ENCODE peak calls at places on chromosomes 1 and 21, in four cellular contexts. P is Peyer's patch, I is neuronal stem cell, R is breast epithelium. W is an unnamed sample.

GRCh38 chr1:100354971-100355394 is 2.7 kb downstream of the CDC14A start:
- DNase-seq in P (peak; percentile 22), I (no peak), R (no peak), W (no peak)

GRCh38 chr1:89670168-89670567 is 37.2 kb downstream of the LRRC8C start:
- DNase-seq in P (no peak), I (no peak), R (no peak), W (no peak)

GRCh38 chr21:38810034-38810825 is 4.5 kb downstream of the ETS2 start:
- DNase-seq in P (no peak), I (no peak), R (no peak), W (no peak)

GRCh38 chr1:207923121-207923520 is 12.2 kb upstream of the CD34 start:
- DNase-seq in P (no peak), I (no peak), R (no peak), W (no peak)

GRCh38 chr1:111489604-111490003 is 13.8 kb downstream of the ADORA3 start:
- DNase-seq in P (no peak), I (no peak), R (no peak), W (peak; percentile 37)

GRCh38 chr1:150233359-150234308 is 2.3 kb downstream of the ANP32E start:
- DNase-seq in P (no peak), I (no peak), R (no peak), W (peak; percentile 69)

GRCh38 chr1:30707412-30708360 is 15.7 kb downstream of the MATN1 start:
- DNase-seq in P (peak; percentile 46), I (peak; percentile 78), R (peak; percentile 79), W (peak; percentile 78)

GRCh38 chr1:7703321-7704213 is 67.5 kb upstream of the VAMP3 start:
- DNase-seq in P (no peak), I (peak; percentile 51), R (no peak), W (peak; percentile 75)

GRCh38 chr1:202069670-202070069 is 53.0 kb upstream of the GPR37L1 start:
- DNase-seq in P (no peak), I (no peak), R (no peak), W (no peak)

GRCh38 chr1:172468296-172468695 is 24.4 kb upstream of the PIGC start:
- DNase-seq in P (no peak), I (no peak), R (no peak), W (no peak)

GRCh38 chr1:15680131-15680530 is 4.0 kb upstream of the PLEKHM2 start:
- DNase-seq in P (no peak), I (no peak), R (no peak), W (no peak)

DNA sequence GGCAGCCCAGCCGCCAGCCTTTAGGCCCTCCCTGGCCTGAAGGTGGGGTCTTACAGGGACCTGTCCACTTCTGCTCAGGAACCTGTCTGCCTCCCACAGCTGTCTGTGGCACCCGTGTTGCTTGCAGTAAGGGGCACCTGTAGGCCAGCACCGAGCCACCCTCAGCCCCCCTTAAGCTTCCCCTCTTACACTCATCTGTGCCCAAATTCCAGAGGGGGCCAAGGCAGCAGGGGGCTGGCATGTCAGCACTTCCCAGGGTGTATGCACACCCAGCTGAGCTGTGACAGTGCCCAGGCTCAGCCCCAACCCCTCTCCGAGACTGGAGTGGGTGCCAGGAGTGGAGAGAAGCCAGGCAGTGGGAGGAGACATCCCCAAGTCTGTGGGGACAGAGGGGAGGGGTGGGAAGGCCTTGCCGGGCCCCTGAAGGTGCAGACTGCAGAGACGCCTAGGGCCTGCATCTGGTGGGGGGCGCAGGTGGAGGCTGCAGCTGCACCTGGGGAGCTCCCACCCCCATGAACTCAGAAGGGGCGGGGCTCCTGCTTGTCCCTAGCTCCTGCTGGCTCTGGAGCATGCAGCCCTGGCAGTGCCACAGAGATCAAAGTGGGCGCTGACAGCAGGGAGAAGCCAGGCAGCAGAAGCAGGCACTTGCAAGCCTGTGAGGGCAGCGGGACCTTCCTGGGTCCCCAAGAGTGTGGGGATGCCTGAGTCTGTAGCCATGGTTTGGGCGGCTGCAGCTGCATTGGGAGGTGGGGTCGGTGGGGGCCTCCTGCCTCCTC is 5.4 kb upstream of the SLC2A7 start:
- DNase-seq in P (no peak), I (no peak), R (no peak), W (no peak)
- H3K27ac ChIP-seq in P (no peak overlapping the region), I (no peak overlapping the region), R (no peak overlapping the region), W (no peak overlapping the region)

GRCh38 chr1:27570383-27570755 is 33.6 kb downstream of the AHDC1 start:
- DNase-seq in P (no peak), I (no peak), R (no peak), W (peak; percentile 58)
- H3K27ac ChIP-seq in P (no peak overlapping the region), I (peak overlapping the region; percentile 93), R (peak overlapping the region; percentile 93), W (peak overlapping the region; percentile 10)

GRCh38 chr1:42420911-42421585 is 34.8 kb downstream of the ZMYND12 start:
- DNase-seq in P (no peak), I (no peak), R (no peak), W (peak; percentile 60)

GRCh38 chr1:42420145-42420544 is 35.7 kb downstream of the ZMYND12 start:
- DNase-seq in P (no peak), I (no peak), R (no peak), W (no peak)

GRCh38 chr1:42418516-42418915 is 37.3 kb downstream of the ZMYND12 start:
- DNase-seq in P (no peak), I (no peak), R (no peak), W (no peak)

GRCh38 chr1:42419449-42419848 is 36.4 kb downstream of the ZMYND12 start:
- DNase-seq in P (no peak), I (no peak), R (no peak), W (peak; percentile 70)

GRCh38 chr1:42417191-42417590 is 36.6 kb downstream of the RIMKLA start:
- DNase-seq in P (no peak), I (no peak), R (no peak), W (peak; percentile 59)
- H3K27ac ChIP-seq in P (no peak overlapping the region), I (no peak overlapping the region), R (no peak overlapping the region), W (no peak overlapping the region)

GRCh38 chr1:226203237-226203636 is 16.7 kb upstream of the ACBD3 start:
- DNase-seq in P (no peak), I (no peak), R (no peak), W (no peak)

GRCh38 chr1:226201029-226201593 is 14.6 kb upstream of the ACBD3 start:
- DNase-seq in P (no peak), I (no peak), R (no peak), W (no peak)

GRCh38 chr1:226203693-226204092 is 17.2 kb upstream of the ACBD3 start:
- DNase-seq in P (no peak), I (no peak), R (no peak), W (no peak)

GRCh38 chr1:226204198-226204597 is 17.7 kb upstream of the ACBD3 start:
- DNase-seq in P (no peak), I (no peak), R (no peak), W (no peak)

DNA sequence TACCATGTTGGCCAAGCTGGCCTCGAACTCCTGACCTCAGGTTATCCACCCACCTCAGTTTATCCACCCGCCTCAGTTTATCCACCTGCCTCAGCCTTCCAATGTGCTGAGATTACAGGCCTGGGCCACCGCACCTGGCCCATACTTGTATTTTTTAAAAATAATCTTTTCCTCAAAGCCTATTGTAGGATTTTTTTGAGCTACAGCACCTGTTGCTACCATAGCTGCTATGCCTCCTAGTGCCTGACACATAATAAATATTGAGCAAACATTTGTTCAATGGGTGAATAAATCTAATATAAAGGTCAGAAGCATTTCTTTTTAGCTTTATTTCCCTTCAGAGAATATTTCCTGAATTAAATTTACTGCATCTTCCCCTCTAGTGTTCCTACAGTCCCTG is 15.7 kb upstream of the ACBD3 start:
- DNase-seq in P (no peak), I (no peak), R (no peak), W (no peak)
- H3K27ac ChIP-seq in P (no peak overlapping the region), I (no peak overlapping the region), R (no peak overlapping the region), W (no peak overlapping the region)

DNA sequence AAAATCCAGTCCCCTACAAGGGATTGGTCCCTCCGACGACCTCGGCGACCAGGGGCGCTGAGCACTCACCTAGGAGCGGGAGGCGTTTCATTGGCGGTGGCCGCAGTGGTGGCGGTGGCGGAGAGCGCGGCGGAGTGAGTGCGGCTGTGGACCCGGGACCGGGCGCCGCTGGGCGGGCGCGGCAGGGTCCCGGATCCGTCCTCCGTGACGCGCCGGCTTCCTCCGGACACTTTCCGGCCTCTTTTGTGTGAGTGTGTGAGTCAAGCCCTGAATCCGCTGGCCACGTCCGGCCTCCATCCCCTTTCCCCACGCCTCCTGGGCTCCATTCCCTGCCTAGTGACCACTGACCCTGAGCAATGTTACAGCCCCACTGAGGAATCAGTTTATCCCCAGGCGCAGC is at the start of gene ADGRL4:
- DNase-seq in P (no peak), I (peak; percentile 41), R (no peak), W (peak; percentile 84)
- H3K27ac ChIP-seq in P (no peak within 1 kb of the TSS), I (no peak within 1 kb of the TSS), R (peak within 1 kb of the TSS; percentile 63), W (peak within 1 kb of the TSS; percentile 87)

GRCh38 chr1:203268901-203269653 is 36.2 kb upstream of the BTG2 start:
- DNase-seq in P (no peak), I (peak; percentile 83), R (no peak), W (no peak)
- H3K27ac ChIP-seq in P (no peak overlapping the region), I (no peak overlapping the region), R (peak overlapping the region; percentile 77), W (peak overlapping the region; percentile 25)

GRCh38 chr1:21278208-21278861 is 11.9 kb downstream of the ECE1 start:
- DNase-seq in P (no peak), I (peak; percentile 85), R (no peak), W (peak; percentile 74)
- H3K27ac ChIP-seq in P (peak overlapping the region; percentile 64), I (peak overlapping the region; percentile 47), R (peak overlapping the region; percentile 86), W (peak overlapping the region; percentile 94)

W was measured in right cardiac atrium.